ENCODE peak calls at places on chromosomes 2 and 18, in nine cellular contexts. A, L, E, W, B, V, N, G and H are unnamed samples.

GRCh38 chr2:163682695-163683094 is 53.1 kb downstream of the FIGN start:
- DNase-seq in A (no peak), L (no peak), E (no peak), W (no peak), B (no peak), V (no peak), N (no peak), G (peak), H (no peak)

GRCh38 chr2:172613610-172614231 is 57.8 kb downstream of the PDK1 start:
- DNase-seq in A (no peak), L (no peak), E (no peak), W (no peak), B (no peak), V (peak), N (no peak), G (no peak), H (no peak)

GRCh38 chr18:23259701-23260661 is 124.7 kb downstream of the CABLES1 start:
- DNase-seq in A (no peak), L (peak), E (no peak), W (no peak), B (no peak), V (peak), N (peak), G (peak), H (peak)

GRCh38 chr2:29920130-29920577 is 1.2 kb downstream of the ALK start:
- DNase-seq in A (peak), L (peak), E (peak), W (peak), B (no peak), V (no peak), N (peak), G (peak), H (peak)

GRCh38 chr18:45954070-45954712 is 12.9 kb downstream of the EPG5 start:
- DNase-seq in A (no peak), L (no peak), E (no peak), W (no peak), B (no peak), V (no peak), N (no peak), G (peak), H (no peak)

GRCh38 chr2:11379558-11379957 is 35.1 kb upstream of the ROCK2 start:
- DNase-seq in A (no peak), L (no peak), E (no peak), W (no peak), B (no peak), V (no peak), N (no peak), G (no peak), H (no peak)

GRCh38 chr2:15940661-15941482 is 522 bp downstream of the MYCN start:
- DNase-seq in A (no peak), L (no peak), E (no peak), W (no peak), B (no peak), V (no peak), N (no peak), G (peak), H (no peak)

GRCh38 chr2:42009657-42010580 is 37.9 kb upstream of the PKDCC start:
- DNase-seq in A (no peak), L (no peak), E (no peak), W (no peak), B (no peak), V (no peak), N (peak), G (no peak), H (no peak)

GRCh38 chr2:143691136-143691535 is 561.9 kb downstream of the ARHGAP15 start:
- DNase-seq in A (no peak), L (no peak), E (no peak), W (no peak), B (no peak), V (peak), N (peak), G (no peak), H (no peak)

GRCh38 chr18:10409041-10409440 is 45.4 kb upstream of the APCDD1 start:
- DNase-seq in A (no peak), L (no peak), E (no peak), W (no peak), B (no peak), V (no peak), N (no peak), G (no peak), H (no peak)

GRCh38 chr2:40332096-40332826 is 119.6 kb downstream of the SLC8A1 start:
- DNase-seq in A (no peak), L (no peak), E (no peak), W (peak), B (no peak), V (no peak), N (no peak), G (peak), H (no peak)

GRCh38 chr2:160207271-160207670 is 7.2 kb upstream of the ITGB6 start:
- DNase-seq in A (no peak), L (no peak), E (no peak), W (no peak), B (no peak), V (no peak), N (peak), G (peak), H (no peak)

GRCh38 chr2:234955091-234955511 is 3.3 kb downstream of the SH3BP4 start:
- DNase-seq in A (no peak), L (no peak), E (no peak), W (no peak), B (no peak), V (no peak), N (peak), G (no peak), H (peak)

GRCh38 chr2:10431797-10432196 is 16.3 kb downstream of the ODC1 start:
- DNase-seq in A (no peak), L (no peak), E (no peak), W (no peak), B (no peak), V (no peak), N (no peak), G (no peak), H (no peak)

GRCh38 chr18:79139206-79139605 is 70.0 kb downstream of the ATP9B start:
- DNase-seq in A (no peak), L (no peak), E (no peak), W (no peak), B (peak), V (no peak), N (no peak), G (no peak), H (no peak)

GRCh38 chr2:205766765-205767359 is 84.6 kb downstream of the NRP2 start:
- DNase-seq in A (peak), L (peak), E (peak), W (peak), B (peak), V (peak), N (peak), G (peak), H (peak)

GRCh38 chr2:20217041-20217970 is 7.6 kb downstream of the SDC1 start:
- DNase-seq in A (no peak), L (no peak), E (no peak), W (no peak), B (no peak), V (no peak), N (no peak), G (peak), H (no peak)

GRCh38 chr2:230226090-230226551 is 585 bp downstream of the SP140 start:
- DNase-seq in A (no peak), L (no peak), E (no peak), W (peak), B (no peak), V (no peak), N (no peak), G (no peak), H (no peak)

GRCh38 chr18:47283476-47283875 is 32.0 kb upstream of the SKOR2 start:
- DNase-seq in A (no peak), L (no peak), E (no peak), W (peak), B (no peak), V (peak), N (peak), G (peak), H (peak)

GRCh38 chr2:112869258-112869842 is 32.8 kb upstream of the IL1B start:
- DNase-seq in A (no peak), L (no peak), E (no peak), W (peak), B (no peak), V (peak), N (no peak), G (no peak), H (no peak)

GRCh38 chr2:55096586-55096985 is 46.3 kb upstream of the RTN4 start:
- DNase-seq in A (no peak), L (no peak), E (no peak), W (no peak), B (no peak), V (peak), N (no peak), G (no peak), H (no peak)

GRCh38 chr18:46422552-46423055 is 234.4 kb downstream of the LOXHD1 start:
- DNase-seq in A (no peak), L (no peak), E (no peak), W (no peak), B (no peak), V (no peak), N (no peak), G (no peak), H (peak)

GRCh38 chr2:26850565-26850964 is 2.6 kb downstream of the DPYSL5 start:
- DNase-seq in A (no peak), L (no peak), E (no peak), W (peak), B (no peak), V (no peak), N (no peak), G (no peak), H (no peak)

GRCh38 chr2:42935692-42936631 is 143.6 kb upstream of the HAAO start:
- DNase-seq in A (no peak), L (no peak), E (no peak), W (no peak), B (no peak), V (peak), N (no peak), G (no peak), H (no peak)

GRCh38 chr2:109193807-109194702 is 65.0 kb downstream of the SH3RF3 start:
- DNase-seq in A (no peak), L (no peak), E (no peak), W (peak), B (no peak), V (peak), N (no peak), G (no peak), H (no peak)

GRCh38 chr18:36829362-36830140 is 624 bp downstream of the KIAA1328 start:
- DNase-seq in A (no peak), L (no peak), E (no peak), W (peak), B (no peak), V (peak), N (no peak), G (peak), H (no peak)

GRCh38 chr2:73915437-73915993 is 11.2 kb upstream of the DGUOK start:
- DNase-seq in A (no peak), L (no peak), E (no peak), W (no peak), B (no peak), V (peak), N (no peak), G (no peak), H (no peak)